ENCODE peak calls at places on chromosomes 4 and X, in six cellular contexts. T is astrocyte of the spinal cord, Q is tibial artery, E is tibial nerve, V is H9, A is lower leg skin. Z is an unnamed sample.
A peak's percentile ranks its signal among the peaks of the same experiment; 100 is the strongest.

GRCh38 chrX:30027636-30028035 is 187.7 kb upstream of the MAGEB2 start:
- DNase-seq in T (no peak), Q (no peak), E (no peak), V (no peak), A (no peak), Z (no peak)

GRCh38 chrX:27598312-27598711 is 8.2 kb downstream of the DCAF8L2 start:
- DNase-seq in T (no peak), Q (no peak), E (no peak), V (no peak), A (no peak), Z (no peak)

GRCh38 chr4:140353836-140354235 is 19.6 kb upstream of the SCOC start:
- DNase-seq in T (no peak), Q (no peak), E (no peak), V (no peak), A (no peak), Z (no peak)

GRCh38 chr4:105620640-105621323 is 68.4 kb downstream of the ARHGEF38 start:
- DNase-seq in T (peak; percentile 88), Q (no peak), E (no peak), V (no peak), A (no peak), Z (no peak)

GRCh38 chr4:177185151-177185550 is 124.5 kb upstream of the NEIL3 start:
- DNase-seq in T (no peak), Q (no peak), E (no peak), V (no peak), A (no peak), Z (no peak)

GRCh38 chrX:2650865-2651264 is 40.2 kb upstream of the CD99 start:
- DNase-seq in T (no peak), Q (no peak), E (no peak), V (no peak), A (peak; percentile 61), Z (no peak)

GRCh38 chr4:155811171-155811570 is 52.4 kb downstream of the GUCY1B1 start:
- DNase-seq in T (peak; percentile 43), Q (no peak), E (no peak), V (no peak), A (no peak), Z (no peak)

GRCh38 chr4:178010596-178010995 is 568.4 kb upstream of the AGA start:
- DNase-seq in T (no peak), Q (no peak), E (no peak), V (no peak), A (no peak), Z (no peak)

GRCh38 chr4:170089274-170089742 is 448 bp downstream of the AADAT start:
- DNase-seq in T (peak; percentile 57), Q (no peak), E (no peak), V (peak; percentile 60), A (no peak), Z (no peak)

GRCh38 chr4:40149960-40150385 is 46.9 kb upstream of the RHOH start:
- DNase-seq in T (peak; percentile 77), Q (peak; percentile 68), E (peak; percentile 83), V (peak; percentile 61), A (no peak), Z (no peak)

GRCh38 chrX:30141966-30142365 is 73.4 kb upstream of the MAGEB2 start:
- DNase-seq in T (peak; percentile 32), Q (no peak), E (no peak), V (no peak), A (no peak), Z (no peak)

GRCh38 chr4:179200681-179201080 is 1758.4 kb upstream of the AGA start:
- DNase-seq in T (no peak), Q (no peak), E (no peak), V (no peak), A (no peak), Z (no peak)

GRCh38 chr4:3638080-3638715 is 106.0 kb upstream of the LRPAP1 start:
- DNase-seq in T (no peak), Q (no peak), E (no peak), V (no peak), A (no peak), Z (no peak)

GRCh38 chrX:106780664-106781377 is 21.7 kb upstream of the TBC1D8B start:
- DNase-seq in T (no peak), Q (no peak), E (no peak), V (no peak), A (no peak), Z (no peak)

DNA sequence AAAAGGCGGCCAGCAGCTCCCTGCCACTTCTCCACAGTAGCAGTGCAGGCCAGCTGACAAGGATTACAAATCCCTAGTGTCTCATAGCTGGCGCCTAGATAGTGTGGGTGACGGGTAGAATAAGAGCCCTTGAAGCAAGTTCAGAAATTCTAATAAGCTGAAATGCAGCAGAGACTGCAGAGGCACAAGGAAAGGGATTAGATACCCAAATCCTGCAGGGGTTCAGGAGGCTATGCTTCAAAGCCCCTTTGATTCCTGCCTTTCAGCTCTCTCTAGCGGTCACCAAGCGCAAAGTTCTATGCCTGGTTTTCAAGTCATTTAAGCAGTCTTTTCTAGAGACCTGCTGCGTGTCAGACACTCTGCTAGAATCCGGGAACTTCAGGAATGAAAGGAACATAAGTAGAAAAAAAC is 79.2 kb downstream of the RLIM start:
- DNase-seq in T (peak; percentile 67), Q (no peak), E (peak; percentile 9), V (peak; percentile 49), A (no peak), Z (no peak)
- TF ChIP-seq CTCF in T (peak; percentile 42), Q (no peak), E (no peak), V (peak; percentile 56), A (no peak), Z (peak; percentile 55)

DNA sequence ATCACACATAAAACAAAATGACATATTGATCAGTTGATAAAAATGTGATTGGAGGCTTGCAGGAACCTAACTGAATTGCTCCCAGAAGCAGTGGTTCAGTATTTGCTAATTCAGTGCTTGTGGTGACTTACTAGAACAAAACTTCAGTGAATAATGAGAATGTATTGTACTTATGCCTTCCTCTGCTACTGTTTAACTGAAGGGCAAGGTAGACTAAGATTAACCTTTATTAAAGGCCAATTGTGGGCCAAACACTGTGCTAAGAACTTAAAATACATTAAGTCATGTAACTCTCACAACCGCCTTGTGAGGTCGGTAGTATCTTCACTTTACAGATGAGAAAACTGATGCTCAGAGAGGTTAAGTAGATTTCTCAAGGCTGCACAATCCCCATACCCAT is 14.9 kb downstream of the IGFBP7 start:
- DNase-seq in T (no peak), Q (no peak), E (no peak), V (no peak), A (no peak), Z (no peak)
- TF ChIP-seq CTCF in T (no peak), Q (no peak), E (no peak), V (no peak), A (no peak), Z (no peak)

DNA sequence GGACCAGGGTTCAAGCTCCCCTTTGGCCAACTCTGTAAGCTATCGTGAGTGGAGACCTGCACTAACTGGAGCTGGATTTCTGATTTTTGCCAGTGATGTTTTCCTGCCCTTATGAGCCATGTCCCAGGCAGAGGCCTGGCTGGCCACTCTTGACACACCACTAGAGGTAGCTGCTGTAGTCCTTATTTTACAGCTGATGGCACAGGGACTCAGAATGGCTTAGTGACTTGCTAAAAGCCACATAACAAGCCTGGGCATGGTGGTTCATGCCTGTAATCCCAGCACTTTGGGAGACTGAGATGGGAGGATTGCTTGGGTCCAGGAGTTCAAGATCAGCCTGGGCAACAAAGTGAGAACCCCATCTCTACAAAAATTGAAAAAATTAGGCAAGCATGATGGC is 33.4 kb downstream of the CYTL1 start:
- DNase-seq in T (peak; percentile 0), Q (no peak), E (no peak), V (peak; percentile 56), A (no peak), Z (no peak)
- TF ChIP-seq CTCF in T (peak; percentile 33), Q (no peak), E (no peak), V (peak; percentile 48), A (no peak), Z (peak; percentile 49)

DNA sequence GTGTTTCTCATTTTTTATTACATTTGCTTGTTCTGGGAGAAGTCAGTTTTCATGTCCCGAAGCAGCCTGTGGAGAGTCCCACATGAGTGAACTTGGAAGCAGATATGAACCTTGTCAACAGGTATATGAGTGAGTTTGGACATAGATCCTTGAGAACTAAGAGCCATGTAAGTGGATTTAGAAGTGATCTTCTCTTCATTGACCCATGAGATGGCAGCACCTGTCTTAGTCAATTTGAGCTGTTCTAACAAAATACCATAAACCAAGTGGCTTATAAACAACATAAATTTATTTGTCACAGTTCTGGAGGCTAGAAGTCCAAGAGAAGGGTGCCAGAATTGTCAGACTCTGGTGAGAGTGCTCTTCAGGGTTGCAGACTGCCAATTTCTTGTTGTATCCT is 1043.8 kb downstream of the ADGRL3 start:
- DNase-seq in T (no peak), Q (no peak), E (no peak), V (no peak), A (no peak), Z (no peak)
- TF ChIP-seq CTCF in T (no peak), Q (no peak), E (no peak), V (no peak), A (no peak), Z (no peak)

Z was measured in osteocyte.